ENCODE peak calls at places on chromosome 15, in seven cellular contexts. P, G, L, N, T, I and E are unnamed samples.

GRCh38 chr15:70379938-70380337 is 282.2 kb upstream of the TLE3 start:
- DNase-seq in L (no peak), I (no peak), N (no peak), G (no peak), T (no peak), P (no peak), E (no peak)

GRCh38 chr15:26028086-26028740 is 165.1 kb upstream of the ATP10A start:
- DNase-seq in P (no peak), G (no peak), N (no peak), T (no peak), L (no peak), I (no peak), E (no peak)

GRCh38 chr15:29563112-29563511 is 259.2 kb downstream of the TJP1 start:
- DNase-seq in N (no peak), L (no peak), G (no peak), T (no peak), I (no peak), P (no peak), E (no peak)

GRCh38 chr15:25862087-25862468 is 1.0 kb downstream of the ATP10A start:
- DNase-seq in I (no peak), L (no peak), P (no peak), T (no peak), N (no peak), G (no peak), E (no peak)

GRCh38 chr15:82933576-82933975 is 18.9 kb downstream of the HOMER2 start:
- DNase-seq in P (no peak), T (no peak), I (no peak), L (no peak), G (no peak), N (no peak), E (no peak)

GRCh38 chr15:60673918-60674558 is 195.1 kb upstream of the ICE2 start:
- DNase-seq in N (peak), G (peak), T (no peak), L (peak), P (peak), I (no peak), E (no peak)

GRCh38 chr15:66820474-66821258 is 118.6 kb downstream of the SMAD6 start:
- DNase-seq in L (peak), T (no peak), N (no peak), I (no peak), P (no peak), G (no peak), E (no peak)

GRCh38 chr15:96348112-96349027 is 17.9 kb downstream of the NR2F2 start:
- DNase-seq in N (no peak), L (no peak), I (no peak), T (peak), P (no peak), G (no peak), E (no peak)

GRCh38 chr15:83112233-83112958 is 5.0 kb downstream of the TM6SF1 start:
- DNase-seq in T (no peak), I (no peak), G (no peak), P (no peak), L (no peak), N (no peak), E (no peak)

GRCh38 chr15:63240136-63240535 is 37.3 kb upstream of the APH1B start:
- DNase-seq in T (no peak), I (no peak), G (no peak), P (no peak), L (no peak), N (no peak), E (no peak)

GRCh38 chr15:35088329-35088728 is 3.2 kb upstream of the NANOGP8 start:
- DNase-seq in L (no peak), P (no peak), T (no peak), G (no peak), N (no peak), I (no peak), E (no peak)

GRCh38 chr15:86623236-86623635 is 543.6 kb downstream of the AGBL1 start:
- DNase-seq in N (no peak), L (no peak), T (no peak), I (no peak), P (no peak), G (no peak), E (no peak)

GRCh38 chr15:79641841-79642240 is 209.7 kb downstream of the MINAR1 start:
- DNase-seq in N (no peak), P (no peak), I (no peak), T (no peak), L (no peak), G (no peak), E (no peak)

GRCh38 chr15:51349156-51349844 is 7.8 kb downstream of the GLDN start:
- DNase-seq in T (no peak), N (no peak), I (no peak), G (no peak), P (no peak), L (no peak), E (no peak)

GRCh38 chr15:97993310-97993738 is 32.8 kb downstream of the ARRDC4 start:
- DNase-seq in G (no peak), I (no peak), P (peak), T (no peak), N (no peak), L (no peak), E (no peak)

GRCh38 chr15:94445529-94446160 is 214.3 kb downstream of the MCTP2 start:
- DNase-seq in I (no peak), N (no peak), L (no peak), P (no peak), T (no peak), G (no peak), E (no peak)

GRCh38 chr15:54150255-54150654 is 172.0 kb downstream of the UNC13C start:
- DNase-seq in N (no peak), I (peak), P (no peak), G (no peak), L (no peak), T (no peak), E (no peak)

GRCh38 chr15:62618432-62618831 is 424.1 kb upstream of the TPM1 start:
- DNase-seq in L (no peak), P (no peak), G (no peak), I (no peak), N (no peak), T (no peak), E (no peak)

GRCh38 chr15:76377751-76378150 is 41.2 kb downstream of the ISL2 start:
- DNase-seq in L (no peak), N (no peak), G (no peak), I (no peak), P (no peak), T (no peak), E (no peak)

GRCh38 chr15:40956543-40956982 is 3.3 kb downstream of the CHAC1 start:
- DNase-seq in N (no peak), I (no peak), T (no peak), P (no peak), G (no peak), L (no peak), E (no peak)

GRCh38 chr15:41078125-41078524 is 38.0 kb downstream of the INO80 start:
- DNase-seq in N (no peak), T (no peak), L (no peak), G (no peak), I (no peak), P (no peak), E (no peak)

GRCh38 chr15:76324066-76324465 is 12.5 kb upstream of the ISL2 start:
- DNase-seq in P (no peak), N (no peak), T (no peak), G (no peak), I (no peak), L (no peak), E (no peak)

GRCh38 chr15:88487176-88487795 is 19.8 kb downstream of the MRPS11 start:
- DNase-seq in L (no peak), G (no peak), P (no peak), I (no peak), N (no peak), T (no peak), E (no peak)

GRCh38 chr15:68542771-68543544 is 35.8 kb upstream of the CORO2B start:
- DNase-seq in G (no peak), T (no peak), I (no peak), N (peak), P (no peak), L (no peak), E (no peak)

GRCh38 chr15:98231696-98232440 is 271.4 kb downstream of the ARRDC4 start:
- DNase-seq in L (no peak), T (no peak), I (no peak), P (no peak), N (no peak), G (no peak), E (no peak)

GRCh38 chr15:84934942-84935729 is 46.5 kb upstream of the PDE8A start:
- DNase-seq in N (peak), P (peak), G (no peak), T (no peak), L (no peak), I (no peak), E (no peak)
- TF ChIP-seq YY1 in N (peak), P (no peak), G (no peak), T (peak), L (no peak), I (no peak), E (no peak)

DNA sequence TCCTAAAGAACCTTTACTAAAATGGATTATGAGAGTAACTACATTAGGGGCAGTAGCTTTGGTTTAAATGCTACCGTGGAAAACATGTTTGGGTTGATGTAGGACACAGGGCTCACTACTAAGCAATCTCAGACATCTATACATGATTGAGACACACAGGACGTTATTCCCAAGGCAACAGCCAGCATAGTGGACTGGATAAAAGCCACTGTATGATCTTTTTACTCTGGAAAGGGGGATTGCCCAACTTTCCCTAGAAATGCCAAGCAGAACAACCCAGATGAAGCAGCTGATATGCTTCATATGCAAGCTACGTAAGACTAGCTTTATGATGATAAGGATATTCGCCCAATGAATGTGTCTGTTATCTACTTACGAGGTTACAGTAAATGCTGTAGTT is 144.6 kb downstream of the MYO9A start:
- DNase-seq in G (no peak), T (no peak), P (no peak), I (no peak), L (no peak), N (no peak), E (no peak)
- TF ChIP-seq YY1 in G (no peak), T (no peak), P (no peak), I (no peak), L (no peak), N (no peak), E (no peak)

DNA sequence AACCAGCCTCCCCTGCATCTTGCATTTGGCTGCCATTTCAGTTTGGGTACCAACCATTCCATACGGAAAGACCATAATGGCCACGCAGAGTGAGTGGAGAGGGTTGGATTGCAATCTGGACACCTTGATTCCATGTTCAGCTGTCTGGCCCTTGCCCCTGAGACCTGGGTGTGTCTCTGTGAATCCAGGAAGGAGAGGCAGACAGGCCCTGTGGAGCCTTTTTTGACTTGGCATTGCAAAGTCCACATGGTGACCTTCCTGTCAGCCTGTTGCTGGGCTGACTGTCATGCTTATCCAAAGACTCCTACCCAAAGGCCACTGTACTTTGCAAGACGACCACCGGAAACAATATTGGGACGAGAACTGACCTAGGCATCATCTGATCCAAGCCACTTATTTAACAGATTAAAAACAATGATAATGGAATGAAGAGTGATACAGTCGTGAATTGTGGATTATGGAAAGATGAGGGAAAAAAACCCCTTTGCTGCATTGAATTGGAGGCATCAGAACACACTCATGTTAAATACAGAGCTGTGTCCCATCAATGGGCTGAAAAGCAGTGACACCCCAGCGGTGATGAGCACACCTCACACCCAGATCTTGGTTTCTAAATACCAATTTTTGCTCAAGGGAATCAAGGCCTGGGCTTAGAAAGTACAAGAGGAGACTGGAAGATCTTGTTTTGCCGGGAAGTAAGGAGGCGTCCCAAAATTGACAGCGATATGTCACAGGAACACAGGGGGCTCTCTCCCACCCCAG is 86.0 kb downstream of the LRRK1 start:
- DNase-seq in G (no peak), L (no peak), I (no peak), T (no peak), N (no peak), P (no peak), E (no peak)
- TF ChIP-seq YY1 in G (no peak), L (no peak), I (no peak), T (no peak), N (no peak), P (no peak), E (no peak)

GRCh38 chr15:33581032-33581431 is 270.3 kb downstream of the RYR3 start:
- DNase-seq in P (no peak), I (no peak), T (no peak), G (no peak), L (no peak), N (no peak), E (no peak)
- TF ChIP-seq YY1 in P (no peak), I (no peak), T (no peak), G (no peak), L (no peak), N (no peak), E (no peak)

GRCh38 chr15:57422113-57422754 is 45.9 kb downstream of the CGNL1 start:
- DNase-seq in L (no peak), G (no peak), P (no peak), I (peak), N (peak), T (no peak), E (no peak)
- TF ChIP-seq YY1 in L (no peak), G (no peak), P (no peak), I (no peak), N (no peak), T (no peak), E (no peak)

GRCh38 chr15:28021281-28022039 is 77.7 kb downstream of the OCA2 start:
- DNase-seq in T (peak), P (peak), G (peak), N (peak), I (no peak), L (peak), E (peak)
- TF ChIP-seq YY1 in T (peak), P (no peak), G (no peak), N (no peak), I (no peak), L (no peak), E (no peak)

DNA sequence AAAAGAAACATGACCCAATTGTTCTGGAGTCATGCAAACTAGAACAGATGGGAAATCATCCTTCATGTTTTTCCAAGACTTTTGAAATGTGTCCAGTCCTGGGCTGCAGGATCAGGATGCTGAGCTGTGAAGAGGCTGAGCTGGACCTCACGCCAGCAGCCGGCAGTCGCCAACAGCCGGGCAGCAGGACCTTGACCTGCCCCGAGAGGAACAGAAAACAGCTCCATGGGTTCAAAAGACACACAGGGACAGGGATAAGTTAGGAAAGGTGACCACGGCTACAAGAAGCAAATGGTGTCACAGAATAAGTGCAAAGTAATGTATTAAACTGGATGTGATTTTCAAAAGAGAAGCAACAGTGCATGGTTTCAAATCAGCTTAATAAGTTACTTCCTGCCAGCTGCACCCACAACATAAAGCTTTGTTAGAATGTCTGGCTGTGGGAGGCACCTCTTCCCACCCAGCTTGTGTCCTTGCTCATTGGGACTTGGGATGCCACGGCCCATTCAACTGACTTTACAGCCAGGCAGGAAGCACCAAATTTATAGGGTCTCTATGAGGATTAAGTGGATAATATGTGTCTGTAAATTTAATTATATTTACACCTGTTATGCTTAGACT is 266.4 kb downstream of the GABRG3 start:
- DNase-seq in P (no peak), N (no peak), T (no peak), L (no peak), I (no peak), G (no peak), E (no peak)
- TF ChIP-seq YY1 in P (no peak), N (no peak), T (no peak), L (no peak), I (no peak), G (no peak), E (no peak)

GRCh38 chr15:45551691-45552090 is 29.1 kb upstream of the SLC30A4 start:
- DNase-seq in G (no peak), N (no peak), L (no peak), P (no peak), I (no peak), T (no peak), E (no peak)

GRCh38 chr15:45546789-45547188 is 24.2 kb upstream of the SLC30A4 start:
- DNase-seq in I (no peak), N (peak), T (no peak), G (no peak), P (peak), L (no peak), E (no peak)

GRCh38 chr15:45548753-45549520 is 26.4 kb upstream of the SLC30A4 start:
- DNase-seq in P (peak), G (no peak), L (no peak), T (no peak), I (no peak), N (peak), E (no peak)

GRCh38 chr15:45550436-45550835 is 27.9 kb upstream of the SLC30A4 start:
- DNase-seq in N (no peak), P (no peak), L (no peak), I (no peak), G (no peak), T (no peak), E (no peak)

GRCh38 chr15:45549831-45550230 is 27.3 kb upstream of the SLC30A4 start:
- DNase-seq in N (no peak), T (no peak), G (no peak), L (no peak), I (no peak), P (no peak), E (no peak)
- TF ChIP-seq YY1 in N (no peak), T (no peak), G (no peak), L (no peak), I (no peak), P (no peak), E (no peak)

GRCh38 chr15:36529296-36530011 is 50.0 kb upstream of the CDIN1 start:
- DNase-seq in P (no peak), G (no peak), N (no peak), L (no peak), I (peak), T (no peak), E (no peak)

GRCh38 chr15:36525430-36525829 is 54.0 kb upstream of the CDIN1 start:
- DNase-seq in I (no peak), T (no peak), P (no peak), N (no peak), G (no peak), L (no peak), E (no peak)

DNA sequence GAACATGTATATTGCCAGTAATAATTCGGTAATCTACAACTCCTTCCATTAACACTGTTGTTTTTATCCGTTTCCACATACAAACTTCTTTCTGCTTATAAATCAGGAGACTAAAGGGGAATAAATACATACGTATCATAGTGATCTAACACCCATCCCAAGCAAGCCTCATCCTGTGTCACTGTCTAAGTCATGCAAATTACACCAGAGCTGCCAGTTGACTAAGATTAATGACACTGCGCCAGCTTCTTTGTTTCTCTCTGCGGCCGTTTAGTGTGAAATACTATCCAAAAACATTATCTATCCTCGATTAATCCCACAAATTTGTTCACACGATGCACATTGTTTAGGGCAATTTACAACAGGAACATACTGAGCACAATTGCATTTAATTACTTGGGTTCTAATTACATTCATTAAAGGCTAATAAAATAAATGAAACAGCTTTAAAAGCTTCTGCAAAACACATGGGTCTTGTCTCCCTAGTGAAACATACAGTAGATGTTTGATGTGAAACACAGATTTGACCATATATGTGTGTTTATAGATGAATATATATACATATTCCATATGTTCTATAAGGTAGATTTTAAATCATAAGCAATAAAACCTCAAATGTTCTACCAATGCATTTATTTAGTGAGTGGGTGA is 51.8 kb upstream of the CDIN1 start:
- DNase-seq in L (peak), N (no peak), G (no peak), I (no peak), P (no peak), T (no peak), E (no peak)
- TF ChIP-seq YY1 in L (no peak), N (no peak), G (no peak), I (no peak), P (no peak), T (no peak), E (no peak)